ENCODE peak calls at places on chromosome 9, in ten cellular contexts. One of them, this sample, is unnamed.

GRCh38 chr9:125200216-125201047 is at the start of gene RABEPK:
- DNase-seq in NCI-H1417 treated with DMSO at 0.1 percent for 48 hours: peak; percentile 39
- DNase-seq in activated CD8-positive, alpha-beta memory T cell treated with anti-CD3 and anti-CD28 coated beads for 48 hours: peak; percentile 82
- DNase-seq in fibroblast of villous mesenchyme: peak; percentile 99
- DNase-seq in GM12891: peak; percentile 91
- DNase-seq in CD4-positive, CD25-positive, alpha-beta regulatory T cell: peak; percentile 84
- DNase-seq in HEK293T: peak; percentile 97
- DNase-seq in uterus: peak; percentile 95
- DNase-seq in naive thymus-derived CD4-positive, alpha-beta T cell: peak; percentile 97
- DNase-seq in brain microvascular endothelial cell: peak; percentile 88
- DNase-seq in this sample: peak; percentile 94

GRCh38 chr9:134925011-134925511 is 7.3 kb upstream of the FCN1 start:
- DNase-seq in NCI-H1417 treated with DMSO at 0.1 percent for 48 hours: no peak
- DNase-seq in activated CD8-positive, alpha-beta memory T cell treated with anti-CD3 and anti-CD28 coated beads for 48 hours: no peak
- DNase-seq in fibroblast of villous mesenchyme: no peak
- DNase-seq in GM12891: no peak
- DNase-seq in CD4-positive, CD25-positive, alpha-beta regulatory T cell: no peak
- DNase-seq in HEK293T: no peak
- DNase-seq in uterus: no peak
- DNase-seq in naive thymus-derived CD4-positive, alpha-beta T cell: no peak
- DNase-seq in brain microvascular endothelial cell: no peak
- DNase-seq in this sample: no peak

GRCh38 chr9:96107436-96107835 is 194.5 kb downstream of the HSD17B3 start:
- DNase-seq in NCI-H1417 treated with DMSO at 0.1 percent for 48 hours: no peak
- DNase-seq in activated CD8-positive, alpha-beta memory T cell treated with anti-CD3 and anti-CD28 coated beads for 48 hours: no peak
- DNase-seq in fibroblast of villous mesenchyme: no peak
- DNase-seq in GM12891: no peak
- DNase-seq in CD4-positive, CD25-positive, alpha-beta regulatory T cell: no peak
- DNase-seq in HEK293T: no peak
- DNase-seq in uterus: no peak
- DNase-seq in naive thymus-derived CD4-positive, alpha-beta T cell: no peak
- DNase-seq in brain microvascular endothelial cell: no peak
- DNase-seq in this sample: no peak

GRCh38 chr9:132644251-132644650 is 25.5 kb downstream of the DDX31 start:
- DNase-seq in NCI-H1417 treated with DMSO at 0.1 percent for 48 hours: no peak
- DNase-seq in activated CD8-positive, alpha-beta memory T cell treated with anti-CD3 and anti-CD28 coated beads for 48 hours: no peak
- DNase-seq in fibroblast of villous mesenchyme: no peak
- DNase-seq in GM12891: peak; percentile 7
- DNase-seq in CD4-positive, CD25-positive, alpha-beta regulatory T cell: peak; percentile 8
- DNase-seq in HEK293T: peak; percentile 41
- DNase-seq in uterus: no peak
- DNase-seq in naive thymus-derived CD4-positive, alpha-beta T cell: no peak
- DNase-seq in brain microvascular endothelial cell: no peak
- DNase-seq in this sample: peak; percentile 66

GRCh38 chr9:96258967-96259366 is 43.0 kb downstream of the HSD17B3 start:
- DNase-seq in NCI-H1417 treated with DMSO at 0.1 percent for 48 hours: no peak
- DNase-seq in activated CD8-positive, alpha-beta memory T cell treated with anti-CD3 and anti-CD28 coated beads for 48 hours: no peak
- DNase-seq in fibroblast of villous mesenchyme: no peak
- DNase-seq in GM12891: no peak
- DNase-seq in CD4-positive, CD25-positive, alpha-beta regulatory T cell: no peak
- DNase-seq in HEK293T: no peak
- DNase-seq in uterus: no peak
- DNase-seq in naive thymus-derived CD4-positive, alpha-beta T cell: no peak
- DNase-seq in brain microvascular endothelial cell: no peak
- DNase-seq in this sample: no peak

GRCh38 chr9:114033397-114034103 is 44.5 kb downstream of the AMBP start:
- DNase-seq in NCI-H1417 treated with DMSO at 0.1 percent for 48 hours: no peak
- DNase-seq in activated CD8-positive, alpha-beta memory T cell treated with anti-CD3 and anti-CD28 coated beads for 48 hours: no peak
- DNase-seq in fibroblast of villous mesenchyme: peak; percentile 16
- DNase-seq in GM12891: peak; percentile 42
- DNase-seq in CD4-positive, CD25-positive, alpha-beta regulatory T cell: no peak
- DNase-seq in HEK293T: peak; percentile 54
- DNase-seq in uterus: peak; percentile 44
- DNase-seq in naive thymus-derived CD4-positive, alpha-beta T cell: no peak
- DNase-seq in brain microvascular endothelial cell: no peak
- DNase-seq in this sample: no peak

GRCh38 chr9:36995927-36996471 is 38.1 kb downstream of the PAX5 start:
- DNase-seq in NCI-H1417 treated with DMSO at 0.1 percent for 48 hours: no peak
- DNase-seq in activated CD8-positive, alpha-beta memory T cell treated with anti-CD3 and anti-CD28 coated beads for 48 hours: no peak
- DNase-seq in fibroblast of villous mesenchyme: peak; percentile 59
- DNase-seq in GM12891: peak; percentile 40
- DNase-seq in CD4-positive, CD25-positive, alpha-beta regulatory T cell: peak; percentile 49
- DNase-seq in HEK293T: peak; percentile 79
- DNase-seq in uterus: no peak
- DNase-seq in naive thymus-derived CD4-positive, alpha-beta T cell: peak; percentile 57
- DNase-seq in brain microvascular endothelial cell: peak; percentile 51
- DNase-seq in this sample: peak; percentile 71

GRCh38 chr9:33123632-33124031 is 43.5 kb downstream of the B4GALT1 start:
- DNase-seq in NCI-H1417 treated with DMSO at 0.1 percent for 48 hours: no peak
- DNase-seq in activated CD8-positive, alpha-beta memory T cell treated with anti-CD3 and anti-CD28 coated beads for 48 hours: no peak
- DNase-seq in fibroblast of villous mesenchyme: no peak
- DNase-seq in GM12891: no peak
- DNase-seq in CD4-positive, CD25-positive, alpha-beta regulatory T cell: no peak
- DNase-seq in HEK293T: no peak
- DNase-seq in uterus: no peak
- DNase-seq in naive thymus-derived CD4-positive, alpha-beta T cell: no peak
- DNase-seq in brain microvascular endothelial cell: no peak
- DNase-seq in this sample: no peak

GRCh38 chr9:82829818-82830217 is 233.1 kb downstream of the RASEF start:
- DNase-seq in NCI-H1417 treated with DMSO at 0.1 percent for 48 hours: peak; percentile 84
- DNase-seq in activated CD8-positive, alpha-beta memory T cell treated with anti-CD3 and anti-CD28 coated beads for 48 hours: no peak
- DNase-seq in fibroblast of villous mesenchyme: no peak
- DNase-seq in GM12891: no peak
- DNase-seq in CD4-positive, CD25-positive, alpha-beta regulatory T cell: no peak
- DNase-seq in HEK293T: peak; percentile 16
- DNase-seq in uterus: no peak
- DNase-seq in naive thymus-derived CD4-positive, alpha-beta T cell: no peak
- DNase-seq in brain microvascular endothelial cell: no peak
- DNase-seq in this sample: no peak

GRCh38 chr9:137110911-137111787 is 3.4 kb downstream of the DPP7 start:
- DNase-seq in NCI-H1417 treated with DMSO at 0.1 percent for 48 hours: no peak
- DNase-seq in activated CD8-positive, alpha-beta memory T cell treated with anti-CD3 and anti-CD28 coated beads for 48 hours: no peak
- DNase-seq in fibroblast of villous mesenchyme: no peak
- DNase-seq in GM12891: no peak
- DNase-seq in CD4-positive, CD25-positive, alpha-beta regulatory T cell: no peak
- DNase-seq in HEK293T: no peak
- DNase-seq in uterus: no peak
- DNase-seq in naive thymus-derived CD4-positive, alpha-beta T cell: no peak
- DNase-seq in brain microvascular endothelial cell: no peak
- DNase-seq in this sample: no peak

GRCh38 chr9:128635266-128636023 is 21.2 kb downstream of the DYNC2I2 start:
- DNase-seq in NCI-H1417 treated with DMSO at 0.1 percent for 48 hours: peak; percentile 17
- DNase-seq in activated CD8-positive, alpha-beta memory T cell treated with anti-CD3 and anti-CD28 coated beads for 48 hours: no peak
- DNase-seq in fibroblast of villous mesenchyme: peak; percentile 93
- DNase-seq in GM12891: no peak
- DNase-seq in CD4-positive, CD25-positive, alpha-beta regulatory T cell: no peak
- DNase-seq in HEK293T: peak; percentile 79
- DNase-seq in uterus: peak; percentile 87
- DNase-seq in naive thymus-derived CD4-positive, alpha-beta T cell: no peak
- DNase-seq in brain microvascular endothelial cell: peak; percentile 92
- DNase-seq in this sample: peak; percentile 99

This sample was measured in RKO.